ENCODE peak calls at places on chromosomes 6 and 20, in four cellular contexts. H, T, X and Q are unnamed samples.

GRCh38 chr6:14501240-14501639 is 383.7 kb downstream of the CD83 start:
- DNase-seq in H (peak), T (no peak), X (no peak), Q (no peak)

GRCh38 chr20:8449120-8449519 is 317.1 kb downstream of the PLCB1 start:
- DNase-seq in H (peak), T (no peak), X (no peak), Q (no peak)

GRCh38 chr6:159067334-159067733 is 22.5 kb upstream of the TAGAP start:
- DNase-seq in H (no peak), T (no peak), X (no peak), Q (peak)

GRCh38 chr6:24924956-24925355 is 10.8 kb downstream of the RIPOR2 start:
- DNase-seq in H (no peak), T (no peak), X (no peak), Q (peak)

GRCh38 chr20:21100590-21101452 is 5.3 kb downstream of the LINC00237 start:
- DNase-seq in H (no peak), T (no peak), X (no peak), Q (no peak)

GRCh38 chr20:6295026-6295425 is 172.2 kb upstream of the FERMT1 start:
- DNase-seq in H (no peak), T (no peak), X (no peak), Q (no peak)

GRCh38 chr6:3500262-3501001 is 43.6 kb upstream of the SLC22A23 start:
- DNase-seq in H (no peak), T (no peak), X (no peak), Q (peak)

GRCh38 chr20:59911041-59911440 is 22.4 kb downstream of the SYCP2 start:
- DNase-seq in H (no peak), T (no peak), X (no peak), Q (no peak)

GRCh38 chr6:162014069-162014811 is 713.3 kb downstream of the PRKN start:
- DNase-seq in H (no peak), T (no peak), X (no peak), Q (no peak)

GRCh38 chr6:136793348-136793747 is 1.1 kb upstream of the MAP3K5 start:
- DNase-seq in H (no peak), T (no peak), X (no peak), Q (peak)

GRCh38 chr6:134165827-134166226 is 113.4 kb upstream of the SLC2A12 start:
- DNase-seq in H (no peak), T (no peak), X (no peak), Q (no peak)

GRCh38 chr6:19757036-19757435 is 80.1 kb upstream of the ID4 start:
- DNase-seq in H (no peak), T (no peak), X (no peak), Q (no peak)

GRCh38 chr20:3237958-3238615 is 903 bp downstream of the SLC4A11 start:
- DNase-seq in H (no peak), T (no peak), X (no peak), Q (no peak)

GRCh38 chr6:68756454-68757375 is 121.6 kb downstream of the ADGRB3 start:
- DNase-seq in H (no peak), T (no peak), X (no peak), Q (no peak)

GRCh38 chr20:13118676-13119075 is 102.4 kb upstream of the ISM1 start:
- DNase-seq in H (no peak), T (no peak), X (no peak), Q (no peak)

GRCh38 chr6:47151232-47151898 is 109.2 kb upstream of the ADGRF1 start:
- DNase-seq in H (no peak), T (no peak), X (no peak), Q (no peak)

GRCh38 chr6:32046450-32047083 is 8.4 kb downstream of the CYP21A2 start:
- DNase-seq in H (peak), T (no peak), X (peak), Q (no peak)

GRCh38 chr6:40962241-40962640 is 76.8 kb downstream of the UNC5CL start:
- DNase-seq in H (no peak), T (no peak), X (no peak), Q (peak)

GRCh38 chr6:116215414-116215813 is 38.5 kb downstream of the TSPYL4 start:
- DNase-seq in H (no peak), T (no peak), X (no peak), Q (no peak)

GRCh38 chr6:169800668-169801395 is 49.4 kb downstream of the ERMARD start:
- DNase-seq in H (no peak), T (no peak), X (no peak), Q (peak)

GRCh38 chr6:33769248-33769821 is 19.6 kb downstream of the LEMD2 start:
- DNase-seq in H (no peak), T (no peak), X (no peak), Q (no peak)

GRCh38 chr20:44154521-44155001 is 32.4 kb downstream of the JPH2 start:
- DNase-seq in H (no peak), T (no peak), X (no peak), Q (peak)

GRCh38 chr20:48284837-48285236 is 499.6 kb upstream of the SULF2 start:
- DNase-seq in H (no peak), T (no peak), X (no peak), Q (peak)

GRCh38 chr6:136547871-136548270 is 2.4 kb downstream of the MAP7 start:
- DNase-seq in H (no peak), T (no peak), X (no peak), Q (no peak)

GRCh38 chr6:105645958-105646357 is 243.1 kb upstream of the PREP start:
- DNase-seq in H (no peak), T (no peak), X (no peak), Q (no peak)

GRCh38 chr6:34011298-34011697 is 134.6 kb downstream of the GRM4 start:
- DNase-seq in H (no peak), T (no peak), X (no peak), Q (no peak)

GRCh38 chr6:26311385-26312095 is 53.5 kb upstream of the BTN3A2 start:
- DNase-seq in H (peak), T (peak), X (no peak), Q (peak)

GRCh38 chr6:15400572-15401004 is 154.7 kb downstream of the JARID2 start:
- DNase-seq in H (peak), T (peak), X (peak), Q (no peak)